ENCODE peak calls at places on chromosome 3, in ten cellular contexts. One of them, this sample, is unnamed.
A peak's percentile ranks its signal among the peaks of the same experiment; 100 is the strongest.

GRCh38 chr3:186596568-186597287 is 16.1 kb upstream of the AHSG start:
- DNase-seq in ovary: no peak
- DNase-seq in Peyer's patch: no peak
- DNase-seq in CD4-positive, alpha-beta T cell: no peak
- DNase-seq in HepG2: no peak
- DNase-seq in thoracic aorta: no peak
- DNase-seq in brain microvascular endothelial cell: no peak
- DNase-seq in suprapubic skin: no peak
- DNase-seq in mesendoderm: peak; percentile 96
- DNase-seq in fibroblast of lung: peak; percentile 26
- DNase-seq in this sample: no peak

GRCh38 chr3:45549961-45550360 is 44.6 kb upstream of the LIMD1 start:
- DNase-seq in mesendoderm: no peak
- DNase-seq in Peyer's patch: no peak
- DNase-seq in HepG2: no peak
- DNase-seq in CD4-positive, alpha-beta T cell: no peak
- DNase-seq in brain microvascular endothelial cell: no peak
- DNase-seq in thoracic aorta: no peak
- DNase-seq in ovary: no peak
- DNase-seq in fibroblast of lung: no peak
- DNase-seq in suprapubic skin: no peak
- DNase-seq in this sample: no peak

GRCh38 chr3:194592798-194593752 is 40.1 kb downstream of the TMEM44 start:
- DNase-seq in HepG2: no peak
- DNase-seq in Peyer's patch: no peak
- DNase-seq in ovary: no peak
- DNase-seq in fibroblast of lung: peak; percentile 100
- DNase-seq in CD4-positive, alpha-beta T cell: no peak
- DNase-seq in thoracic aorta: no peak
- DNase-seq in mesendoderm: no peak
- DNase-seq in brain microvascular endothelial cell: peak; percentile 99
- DNase-seq in suprapubic skin: no peak
- DNase-seq in this sample: peak; percentile 55

GRCh38 chr3:184581331-184582210 is 20.0 kb downstream of the EPHB3 start:
- DNase-seq in ovary: no peak
- DNase-seq in CD4-positive, alpha-beta T cell: no peak
- DNase-seq in HepG2: no peak
- DNase-seq in fibroblast of lung: no peak
- DNase-seq in brain microvascular endothelial cell: no peak
- DNase-seq in suprapubic skin: no peak
- DNase-seq in Peyer's patch: no peak
- DNase-seq in mesendoderm: no peak
- DNase-seq in thoracic aorta: no peak
- DNase-seq in this sample: no peak

GRCh38 chr3:139935866-139936817 is 1.2 kb downstream of the CLSTN2 start:
- DNase-seq in HepG2: no peak
- DNase-seq in fibroblast of lung: peak; percentile 1
- DNase-seq in thoracic aorta: no peak
- DNase-seq in mesendoderm: peak; percentile 39
- DNase-seq in brain microvascular endothelial cell: peak; percentile 18
- DNase-seq in ovary: peak; percentile 79
- DNase-seq in CD4-positive, alpha-beta T cell: no peak
- DNase-seq in suprapubic skin: peak; percentile 83
- DNase-seq in Peyer's patch: no peak
- DNase-seq in this sample: peak; percentile 41

GRCh38 chr3:47444103-47444502 is 31.6 kb downstream of the SCAP start:
- DNase-seq in suprapubic skin: peak; percentile 11
- DNase-seq in fibroblast of lung: no peak
- DNase-seq in thoracic aorta: no peak
- DNase-seq in mesendoderm: no peak
- DNase-seq in Peyer's patch: no peak
- DNase-seq in ovary: no peak
- DNase-seq in CD4-positive, alpha-beta T cell: no peak
- DNase-seq in brain microvascular endothelial cell: no peak
- DNase-seq in HepG2: no peak
- DNase-seq in this sample: no peak

GRCh38 chr3:30353711-30354467 is 252.5 kb upstream of the TGFBR2 start:
- DNase-seq in Peyer's patch: peak; percentile 78
- DNase-seq in HepG2: no peak
- DNase-seq in suprapubic skin: no peak
- DNase-seq in mesendoderm: no peak
- DNase-seq in fibroblast of lung: no peak
- DNase-seq in brain microvascular endothelial cell: no peak
- DNase-seq in ovary: no peak
- DNase-seq in thoracic aorta: no peak
- DNase-seq in CD4-positive, alpha-beta T cell: no peak
- DNase-seq in this sample: no peak

GRCh38 chr3:166864473-166865467 is 515.3 kb downstream of the ZBBX start:
- DNase-seq in thoracic aorta: no peak
- DNase-seq in HepG2: no peak
- DNase-seq in Peyer's patch: no peak
- DNase-seq in mesendoderm: no peak
- DNase-seq in brain microvascular endothelial cell: no peak
- DNase-seq in fibroblast of lung: no peak
- DNase-seq in suprapubic skin: no peak
- DNase-seq in CD4-positive, alpha-beta T cell: no peak
- DNase-seq in ovary: no peak
- DNase-seq in this sample: no peak

GRCh38 chr3:132360717-132361116 is 43.5 kb downstream of the ACP3 start:
- DNase-seq in fibroblast of lung: no peak
- DNase-seq in HepG2: no peak
- DNase-seq in CD4-positive, alpha-beta T cell: no peak
- DNase-seq in Peyer's patch: no peak
- DNase-seq in thoracic aorta: no peak
- DNase-seq in suprapubic skin: no peak
- DNase-seq in ovary: no peak
- DNase-seq in mesendoderm: no peak
- DNase-seq in brain microvascular endothelial cell: no peak
- DNase-seq in this sample: no peak

GRCh38 chr3:53122255-53122932 is 7.8 kb downstream of the RFT1 start:
- DNase-seq in CD4-positive, alpha-beta T cell: no peak
- DNase-seq in brain microvascular endothelial cell: no peak
- DNase-seq in HepG2: no peak
- DNase-seq in ovary: no peak
- DNase-seq in suprapubic skin: no peak
- DNase-seq in thoracic aorta: no peak
- DNase-seq in Peyer's patch: no peak
- DNase-seq in fibroblast of lung: no peak
- DNase-seq in mesendoderm: no peak
- DNase-seq in this sample: no peak
- H3K27ac ChIP-seq in CD4-positive, alpha-beta T cell: no peak overlapping the region
- H3K27ac ChIP-seq in brain microvascular endothelial cell: no peak overlapping the region
- H3K27ac ChIP-seq in HepG2: no peak overlapping the region
- H3K27ac ChIP-seq in ovary: no peak overlapping the region
- H3K27ac ChIP-seq in suprapubic skin: no peak overlapping the region
- H3K27ac ChIP-seq in thoracic aorta: no peak overlapping the region
- H3K27ac ChIP-seq in Peyer's patch: no peak overlapping the region
- H3K27ac ChIP-seq in fibroblast of lung: no peak overlapping the region
- H3K27ac ChIP-seq in mesendoderm: no peak overlapping the region
- H3K27ac ChIP-seq in this sample: no peak overlapping the region

DNA sequence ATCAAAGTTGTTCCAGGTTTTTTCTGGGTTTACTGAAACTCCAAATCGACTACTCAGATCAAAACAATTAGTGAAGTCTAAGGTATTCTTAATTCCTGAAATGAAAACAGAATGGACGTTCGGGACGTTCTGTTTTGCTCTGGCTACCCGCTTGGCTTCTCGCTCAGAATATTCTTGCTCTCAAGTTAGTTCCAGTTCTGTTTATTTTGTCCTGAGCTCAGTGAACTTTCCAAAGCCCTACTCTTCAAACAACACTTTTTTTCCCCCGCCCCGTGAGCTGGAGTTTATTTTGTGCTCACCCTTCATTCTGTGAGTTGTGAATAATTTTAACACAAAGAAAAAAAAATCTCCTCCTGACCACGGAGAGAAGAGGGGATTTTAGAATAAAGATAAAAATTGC is 72.6 kb downstream of the SAMMSON start:
- DNase-seq in suprapubic skin: no peak
- DNase-seq in CD4-positive, alpha-beta T cell: no peak
- DNase-seq in brain microvascular endothelial cell: no peak
- DNase-seq in mesendoderm: no peak
- DNase-seq in Peyer's patch: no peak
- DNase-seq in thoracic aorta: peak; percentile 3
- DNase-seq in ovary: no peak
- DNase-seq in fibroblast of lung: peak; percentile 35
- DNase-seq in HepG2: peak; percentile 30
- DNase-seq in this sample: peak; percentile 70
- H3K27me3 ChIP-seq in suprapubic skin: peaks cover 22% of the 10 kb centered on the region
- H3K27me3 ChIP-seq in CD4-positive, alpha-beta T cell: peaks cover 26% of the 10 kb centered on the region
- H3K27me3 ChIP-seq in brain microvascular endothelial cell: peaks cover 5% of the 10 kb centered on the region
- H3K27me3 ChIP-seq in mesendoderm: no peaks in the 10 kb centered on the region
- H3K27me3 ChIP-seq in Peyer's patch: no peaks in the 10 kb centered on the region
- H3K27me3 ChIP-seq in thoracic aorta: no peaks in the 10 kb centered on the region
- H3K27me3 ChIP-seq in ovary: no peaks in the 10 kb centered on the region
- H3K27me3 ChIP-seq in fibroblast of lung: no peaks in the 10 kb centered on the region
- H3K27me3 ChIP-seq in HepG2: no peaks in the 10 kb centered on the region
- H3K27me3 ChIP-seq in this sample: no peaks in the 10 kb centered on the region

DNA sequence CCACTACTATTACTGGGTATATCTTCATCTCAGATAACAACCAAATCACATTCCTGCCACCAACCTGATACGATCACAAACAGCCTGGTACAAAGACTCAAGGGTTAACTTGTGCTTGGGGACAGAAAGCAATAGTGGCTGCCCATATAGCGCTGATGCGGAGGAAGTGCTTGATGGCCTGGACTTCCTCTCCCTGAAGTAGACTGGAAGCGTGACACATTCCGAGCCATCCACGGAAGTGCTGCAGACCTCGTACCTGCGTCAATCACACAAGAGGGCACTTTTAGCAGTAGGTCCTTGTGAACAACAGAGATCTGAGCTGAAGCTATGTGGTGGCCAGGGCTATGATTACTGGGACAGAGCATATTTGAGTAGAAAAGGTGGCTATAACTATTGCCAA is 17.3 kb upstream of the C3orf62 start:
- DNase-seq in CD4-positive, alpha-beta T cell: no peak
- DNase-seq in mesendoderm: no peak
- DNase-seq in Peyer's patch: no peak
- DNase-seq in fibroblast of lung: no peak
- DNase-seq in thoracic aorta: no peak
- DNase-seq in suprapubic skin: no peak
- DNase-seq in HepG2: no peak
- DNase-seq in brain microvascular endothelial cell: no peak
- DNase-seq in ovary: no peak
- DNase-seq in this sample: no peak
- H3K27ac ChIP-seq in CD4-positive, alpha-beta T cell: no peak overlapping the region
- H3K27ac ChIP-seq in mesendoderm: no peak overlapping the region
- H3K27ac ChIP-seq in Peyer's patch: no peak overlapping the region
- H3K27ac ChIP-seq in fibroblast of lung: no peak overlapping the region
- H3K27ac ChIP-seq in thoracic aorta: no peak overlapping the region
- H3K27ac ChIP-seq in suprapubic skin: no peak overlapping the region
- H3K27ac ChIP-seq in HepG2: no peak overlapping the region
- H3K27ac ChIP-seq in brain microvascular endothelial cell: no peak overlapping the region
- H3K27ac ChIP-seq in ovary: no peak overlapping the region
- H3K27ac ChIP-seq in this sample: no peak overlapping the region

GRCh38 chr3:53493618-53493996 is 804 bp upstream of the CACNA1D start:
- DNase-seq in ovary: no peak
- DNase-seq in thoracic aorta: no peak
- DNase-seq in suprapubic skin: no peak
- DNase-seq in Peyer's patch: no peak
- DNase-seq in brain microvascular endothelial cell: no peak
- DNase-seq in HepG2: no peak
- DNase-seq in fibroblast of lung: no peak
- DNase-seq in mesendoderm: no peak
- DNase-seq in CD4-positive, alpha-beta T cell: no peak
- DNase-seq in this sample: no peak

GRCh38 chr3:53491276-53491675 is 3.1 kb upstream of the CACNA1D start:
- DNase-seq in thoracic aorta: no peak
- DNase-seq in brain microvascular endothelial cell: no peak
- DNase-seq in ovary: no peak
- DNase-seq in Peyer's patch: no peak
- DNase-seq in CD4-positive, alpha-beta T cell: no peak
- DNase-seq in HepG2: no peak
- DNase-seq in fibroblast of lung: no peak
- DNase-seq in suprapubic skin: no peak
- DNase-seq in mesendoderm: no peak
- DNase-seq in this sample: no peak

GRCh38 chr3:53489401-53490130 is 4.8 kb upstream of the CACNA1D start:
- DNase-seq in ovary: no peak
- DNase-seq in brain microvascular endothelial cell: no peak
- DNase-seq in mesendoderm: no peak
- DNase-seq in suprapubic skin: no peak
- DNase-seq in fibroblast of lung: no peak
- DNase-seq in HepG2: no peak
- DNase-seq in Peyer's patch: no peak
- DNase-seq in CD4-positive, alpha-beta T cell: no peak
- DNase-seq in thoracic aorta: no peak
- DNase-seq in this sample: no peak

GRCh38 chr3:53486961-53487654 is 7.3 kb upstream of the CACNA1D start:
- DNase-seq in CD4-positive, alpha-beta T cell: no peak
- DNase-seq in suprapubic skin: no peak
- DNase-seq in HepG2: no peak
- DNase-seq in ovary: no peak
- DNase-seq in brain microvascular endothelial cell: no peak
- DNase-seq in fibroblast of lung: peak; percentile 74
- DNase-seq in mesendoderm: peak; percentile 33
- DNase-seq in thoracic aorta: no peak
- DNase-seq in Peyer's patch: no peak
- DNase-seq in this sample: no peak

GRCh38 chr3:53490131-53490474 is 4.3 kb upstream of the CACNA1D start:
- DNase-seq in fibroblast of lung: no peak
- DNase-seq in Peyer's patch: no peak
- DNase-seq in mesendoderm: no peak
- DNase-seq in CD4-positive, alpha-beta T cell: no peak
- DNase-seq in suprapubic skin: no peak
- DNase-seq in thoracic aorta: no peak
- DNase-seq in HepG2: no peak
- DNase-seq in ovary: no peak
- DNase-seq in brain microvascular endothelial cell: no peak
- DNase-seq in this sample: no peak
- H3K27me3 ChIP-seq in fibroblast of lung: peaks cover 12% of the 10 kb centered on the region
- H3K27me3 ChIP-seq in Peyer's patch: peaks cover 3% of the 10 kb centered on the region
- H3K27me3 ChIP-seq in mesendoderm: peaks cover 11% of the 10 kb centered on the region
- H3K27me3 ChIP-seq in CD4-positive, alpha-beta T cell: peaks cover 33% of the 10 kb centered on the region
- H3K27me3 ChIP-seq in suprapubic skin: peaks cover 10% of the 10 kb centered on the region
- H3K27me3 ChIP-seq in thoracic aorta: no peaks in the 10 kb centered on the region
- H3K27me3 ChIP-seq in HepG2: peaks cover 11% of the 10 kb centered on the region
- H3K27me3 ChIP-seq in ovary: no peaks in the 10 kb centered on the region
- H3K27me3 ChIP-seq in brain microvascular endothelial cell: peaks cover 21% of the 10 kb centered on the region
- H3K27me3 ChIP-seq in this sample: peaks cover 20% of the 10 kb centered on the region